ENCODE peak calls at places on chromosomes 3 and 15, in five cellular contexts. I is IMR-90, E is A549, W is uterus, Q is ovary. A is an unnamed sample.

GRCh38 chr3:25372167-25372566 is 55.9 kb upstream of the RARB start:
- DNase-seq in I (no peak), W (no peak), Q (no peak), E (no peak), A (no peak)

GRCh38 chr3:29430558-29430971 is 149.7 kb downstream of the RBMS3 start:
- DNase-seq in Q (no peak), I (peak), W (no peak), E (no peak), A (no peak)

GRCh38 chr3:30680789-30681188 is 74.4 kb downstream of the TGFBR2 start:
- DNase-seq in W (no peak), E (no peak), Q (peak), I (no peak), A (no peak)

GRCh38 chr3:2883292-2883691 is 226.9 kb downstream of the IL5RA start:
- DNase-seq in W (no peak), I (no peak), Q (no peak), E (no peak), A (no peak)

GRCh38 chr15:64806509-64806908 is 18.9 kb downstream of the PIF1 start:
- DNase-seq in E (no peak), Q (no peak), W (no peak), I (no peak), A (no peak)

GRCh38 chr3:10655131-10655530 is 149.7 kb upstream of the ATP2B2 start:
- DNase-seq in Q (no peak), E (no peak), I (no peak), W (no peak), A (no peak)

GRCh38 chr3:57544181-57545125 is at the start of gene DNAH12:
- DNase-seq in Q (peak), W (no peak), E (peak), I (no peak), A (peak)

GRCh38 chr3:194977341-194977740 is 291.7 kb downstream of the FAM43A start:
- DNase-seq in W (no peak), E (no peak), I (no peak), Q (no peak), A (no peak)

GRCh38 chr3:194245975-194246561 is 105.1 kb downstream of the CPN2 start:
- DNase-seq in W (no peak), Q (no peak), I (no peak), E (no peak), A (no peak)

GRCh38 chr3:173921741-173922140 is 524.2 kb downstream of the NLGN1 start:
- DNase-seq in I (no peak), E (no peak), Q (no peak), W (no peak), A (no peak)

GRCh38 chr15:40936709-40937666 is 7.8 kb downstream of the DLL4 start:
- DNase-seq in E (no peak), W (no peak), I (peak), Q (no peak), A (no peak)

GRCh38 chr3:187878776-187879524 is 133.7 kb upstream of the BCL6 start:
- DNase-seq in I (peak), E (no peak), Q (no peak), W (no peak), A (no peak)

GRCh38 chr3:2713923-2714322 is 396.3 kb downstream of the IL5RA start:
- DNase-seq in Q (no peak), I (no peak), W (no peak), E (no peak), A (no peak)

GRCh38 chr3:29887450-29887849 is 606.6 kb downstream of the RBMS3 start:
- DNase-seq in W (no peak), E (no peak), Q (no peak), I (peak), A (no peak)

GRCh38 chr3:14435175-14436011 is 33.0 kb downstream of the SLC6A6 start:
- DNase-seq in W (no peak), I (no peak), E (no peak), Q (no peak), A (no peak)

GRCh38 chr3:70387889-70388288 is 75.5 kb upstream of the MDFIC2 start:
- DNase-seq in E (no peak), Q (no peak), W (no peak), I (no peak), A (no peak)

GRCh38 chr15:64699767-64700388 is 75.5 kb downstream of the RBPMS2 start:
- DNase-seq in Q (peak), I (peak), E (no peak), W (peak), A (no peak)

DNA sequence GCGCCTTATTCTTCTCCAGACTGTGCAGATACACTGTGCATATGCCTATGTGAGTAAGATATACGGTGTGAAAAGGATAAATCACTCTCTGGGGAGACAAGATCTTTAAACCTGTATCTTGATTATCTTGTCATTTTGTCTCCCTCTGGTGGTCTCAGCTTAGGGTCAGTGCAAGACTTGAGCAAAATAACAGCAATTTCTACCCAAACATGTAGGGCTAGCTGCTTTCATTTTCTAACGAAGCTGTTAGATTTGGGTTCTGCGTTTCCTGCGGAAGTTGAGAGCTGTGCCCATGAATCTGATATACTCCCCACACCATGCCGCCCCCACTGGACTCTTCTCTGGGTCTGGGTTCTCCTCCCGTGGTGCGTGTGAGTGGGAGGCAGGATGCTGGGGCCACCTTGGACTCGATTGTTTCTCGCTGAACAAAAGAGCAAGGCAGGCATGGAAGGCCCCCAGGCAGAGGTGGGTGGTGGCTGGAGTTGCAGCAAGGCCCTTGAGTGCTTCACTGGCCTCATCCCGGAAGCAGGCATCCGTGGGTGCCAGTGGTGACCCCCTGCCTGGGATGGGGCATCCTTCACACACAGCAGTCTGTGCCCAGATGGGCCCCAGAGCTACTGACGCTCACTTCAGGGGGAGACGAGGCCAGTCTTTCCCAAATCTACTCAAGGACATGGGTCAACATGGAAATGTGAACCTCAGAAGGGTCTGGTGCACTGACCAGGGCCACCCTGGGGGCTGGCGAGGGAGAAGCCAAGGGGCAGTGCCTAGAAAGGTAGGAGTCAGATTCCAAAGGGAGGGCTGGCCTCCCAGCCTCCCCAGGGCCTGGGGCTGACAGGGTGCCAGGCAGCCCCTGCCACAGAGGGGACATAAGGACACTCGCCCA is 179.6 kb downstream of the NSMCE3 start:
- DNase-seq in I (peak), E (no peak), W (no peak), Q (no peak), A (no peak)
- H3K4me3 ChIP-seq in I (no peak), E (no peak), W (no peak), Q (no peak), A (no peak)

DNA sequence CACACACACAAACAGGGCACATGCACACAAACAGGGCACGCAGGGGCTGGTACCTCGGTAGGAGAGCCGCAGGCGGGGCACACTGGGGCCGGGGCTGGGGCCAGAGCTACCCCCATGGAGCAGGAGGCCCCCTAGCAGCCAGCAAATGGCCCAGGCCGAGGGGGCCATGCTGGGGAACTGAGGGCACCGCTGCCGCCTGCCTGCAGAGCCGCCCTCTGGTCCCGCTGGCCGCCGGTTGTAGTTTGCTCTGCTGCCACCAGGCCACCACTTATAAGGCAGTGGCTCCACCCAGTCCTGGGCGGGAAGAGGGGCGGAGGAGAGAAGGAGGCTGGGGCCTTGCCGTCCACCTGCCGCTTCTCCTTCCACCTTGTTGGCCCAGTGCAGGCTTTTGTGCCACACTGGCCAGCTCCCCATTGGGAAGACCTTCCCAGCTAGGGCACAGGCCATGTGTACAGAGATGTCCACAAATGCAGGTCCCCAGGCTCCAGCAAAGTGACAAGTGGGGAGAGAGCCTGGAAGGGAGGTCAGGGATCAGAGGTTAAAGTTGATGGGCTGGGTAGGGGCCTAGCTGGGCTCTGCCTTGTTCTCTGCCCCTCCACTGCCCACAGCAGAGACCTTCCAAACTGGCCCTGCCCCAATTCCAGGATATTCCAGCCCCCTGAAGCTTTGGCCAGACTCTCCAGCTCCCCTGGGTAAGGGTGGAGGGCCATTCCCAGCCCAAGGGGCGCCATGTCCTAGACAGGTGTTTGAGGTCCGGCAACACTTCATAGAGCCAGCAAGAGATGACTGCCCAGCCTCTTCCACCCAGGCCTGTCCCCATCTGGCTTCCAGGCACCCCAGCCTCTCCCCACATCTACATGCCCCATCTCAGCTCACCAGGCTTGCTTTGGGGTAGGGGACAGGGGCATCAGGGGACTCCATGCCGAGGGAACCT is at the start of gene SEMA3G:
- DNase-seq in I (peak), E (peak), Q (no peak), W (no peak), A (peak)
- TF ChIP-seq POLR2A in I (no peak), E (peak), Q (no peak), W (peak), A (peak)

DNA sequence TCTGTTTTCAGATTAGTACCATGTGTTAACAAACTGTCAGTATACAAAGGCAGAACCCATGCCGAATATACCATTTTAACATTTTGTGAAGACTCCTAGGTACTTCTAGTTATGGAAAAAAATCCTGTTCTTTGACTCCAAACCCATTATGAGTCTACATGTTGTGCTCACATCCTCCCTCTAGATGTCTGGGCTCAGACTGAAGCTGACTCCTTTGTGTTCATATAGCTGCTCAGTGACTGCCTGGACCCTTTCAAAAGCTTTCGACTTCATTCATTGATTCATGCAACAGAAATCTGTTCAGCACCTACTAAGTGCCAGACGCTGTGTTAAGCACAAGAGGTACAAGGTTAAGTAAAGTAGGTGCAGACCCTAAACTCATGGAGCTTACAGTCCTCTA is 60.5 kb downstream of the MEGF11 start:
- DNase-seq in W (no peak), I (peak), E (no peak), Q (no peak), A (no peak)
- H3K4me3 ChIP-seq in W (no peak), I (no peak), E (no peak), Q (no peak), A (no peak)

GRCh38 chr15:38461089-38461833 is 7.3 kb downstream of the FAM98B start:
- DNase-seq in W (no peak), Q (no peak), I (peak), E (no peak), A (no peak)
- TF ChIP-seq POLR2A in W (no peak), Q (no peak), I (no peak), E (no peak), A (no peak)

DNA sequence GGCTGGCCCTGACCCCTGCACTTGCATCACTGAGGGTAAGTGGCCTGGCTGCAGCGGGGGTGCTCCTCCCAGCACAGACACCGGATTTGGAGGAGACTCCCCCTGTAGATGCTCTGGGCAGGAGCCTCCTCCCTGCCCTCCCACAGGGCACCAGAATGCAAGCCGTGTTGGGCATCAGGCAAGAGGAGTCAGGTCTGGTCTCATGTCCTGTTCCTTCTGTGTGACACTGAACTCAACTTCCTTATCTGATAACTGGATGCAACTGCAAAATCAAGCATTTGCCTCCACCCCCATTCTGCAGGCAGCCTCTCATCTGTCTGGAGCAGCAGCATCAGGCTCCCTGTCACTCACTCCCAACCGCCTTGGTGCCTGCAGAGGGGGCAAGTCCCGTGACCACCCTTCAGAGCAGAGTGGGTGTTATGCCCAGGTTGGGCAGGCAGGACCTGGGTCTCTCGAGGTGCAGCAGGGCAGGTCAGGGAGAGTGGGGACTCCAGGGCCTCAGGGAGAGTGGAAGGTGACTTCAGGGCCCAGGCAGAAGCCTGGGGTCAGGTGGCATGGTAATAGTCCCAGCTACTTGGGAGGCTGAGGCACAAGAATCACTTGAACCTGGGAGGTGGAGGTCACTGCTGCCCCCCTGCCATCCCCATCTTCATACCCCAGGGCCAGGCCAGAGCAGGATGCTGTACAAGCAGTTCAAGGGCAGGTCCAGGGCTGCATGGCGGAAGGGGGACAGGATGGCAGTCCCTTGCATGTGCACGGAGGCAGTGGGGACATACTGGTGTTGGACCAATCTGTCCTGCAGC is 10.5 kb upstream of the RPL29 start:
- DNase-seq in Q (no peak), E (no peak), W (no peak), I (no peak), A (no peak)
- H3K4me3 ChIP-seq in Q (no peak), E (no peak), W (no peak), I (no peak), A (no peak)

GRCh38 chr3:11717301-11717700 is 73.6 kb upstream of the VGLL4 start:
- DNase-seq in E (no peak), Q (no peak), W (no peak), I (peak), A (no peak)

GRCh38 chr3:11719406-11720219 is 75.9 kb upstream of the VGLL4 start:
- DNase-seq in I (peak), Q (peak), E (peak), W (peak), A (peak)

GRCh38 chr3:11718582-11719405 is 75.1 kb upstream of the VGLL4 start:
- DNase-seq in I (peak), Q (peak), W (peak), E (peak), A (peak)

GRCh38 chr3:11717768-11718581 is 74.3 kb upstream of the VGLL4 start:
- DNase-seq in W (peak), E (peak), I (peak), Q (peak), A (no peak)

DNA sequence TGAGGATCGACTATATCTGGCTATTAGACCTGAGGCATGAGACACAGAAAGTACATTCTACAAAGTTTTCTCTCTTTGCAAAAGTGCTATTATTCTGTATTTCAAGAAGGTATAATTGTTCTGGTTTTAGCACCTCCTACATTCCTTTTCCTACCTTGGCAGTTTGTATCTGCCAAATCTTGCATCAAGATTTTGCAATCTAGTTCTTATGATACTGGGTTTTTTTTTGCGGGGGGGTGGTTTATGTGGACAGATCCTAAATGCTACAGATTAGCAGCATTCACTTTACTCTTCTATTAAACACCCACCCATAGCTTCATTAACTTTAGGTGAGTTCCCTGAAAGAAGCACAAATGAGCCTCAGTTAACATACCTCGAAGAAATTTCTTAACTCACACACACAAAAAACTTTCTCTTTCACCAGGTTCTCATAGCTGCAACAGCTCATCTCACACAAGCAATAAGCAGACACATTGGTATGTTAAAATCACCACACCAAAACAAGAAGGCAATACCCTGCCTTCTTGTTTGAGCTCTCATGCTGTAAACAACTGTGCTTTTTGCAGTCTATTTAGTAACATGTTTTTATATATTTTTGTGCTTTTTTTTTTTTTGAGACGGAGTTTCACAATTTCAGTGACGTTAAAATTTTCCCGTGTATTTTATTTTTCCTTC is 73.0 kb upstream of the VGLL4 start:
- DNase-seq in Q (no peak), I (no peak), E (no peak), W (no peak), A (no peak)
- TF ChIP-seq POLR2A in Q (no peak), I (no peak), E (no peak), W (no peak), A (no peak)

GRCh38 chr3:129794319-129795201 is 99.0 kb downstream of the TMCC1 start:
- DNase-seq in E (peak), W (peak), Q (peak), I (no peak), A (no peak)
- H3K4me3 ChIP-seq in E (peak), W (no peak), Q (no peak), I (no peak), A (peak)

A was measured in upper lobe of left lung.